ENCODE peak calls at places on chromosome 17, in six cellular contexts. D is GM23338, H is H1, U is GM12878, J is K562, F is HepG2. A is an unnamed sample.

GRCh38 chr17:30173649-30174048 is 57.0 kb downstream of the NSRP1 start:
- DNase-seq in D (no peak), H (no peak), U (peak), J (no peak), F (no peak), A (no peak)

GRCh38 chr17:17628388-17629008 is 37.0 kb upstream of the PEMT start:
- DNase-seq in D (no peak), H (no peak), U (peak), J (no peak), F (no peak), A (no peak)

GRCh38 chr17:12667299-12667958 is 1.7 kb downstream of the MYOCD start:
- DNase-seq in D (peak), H (peak), U (no peak), J (no peak), F (peak), A (peak)

GRCh38 chr17:74632597-74632996 is 9.1 kb upstream of the CD300E start:
- DNase-seq in D (no peak), H (no peak), U (no peak), J (no peak), F (no peak), A (no peak)

GRCh38 chr17:80270836-80271235 is 10.2 kb downstream of the RNF213 start:
- DNase-seq in D (peak), H (peak), U (no peak), J (peak), F (peak), A (peak)

GRCh38 chr17:77571562-77571981 is 386.9 kb upstream of the TNRC6C start:
- DNase-seq in D (no peak), H (no peak), U (no peak), J (peak), F (no peak), A (no peak)

GRCh38 chr17:21359483-21359840 is 16.7 kb upstream of the KCNJ12 start:
- DNase-seq in D (no peak), H (no peak), U (no peak), J (no peak), F (no peak), A (no peak)

GRCh38 chr17:13365331-13365730 is 236.4 kb downstream of the HS3ST3A1 start:
- DNase-seq in D (no peak), H (no peak), U (no peak), J (no peak), F (no peak), A (no peak)

GRCh38 chr17:12256380-12256995 is 235.8 kb downstream of the MAP2K4 start:
- DNase-seq in D (peak), H (no peak), U (peak), J (peak), F (peak), A (no peak)

GRCh38 chr17:60863892-60864673 is 186.4 kb downstream of the BCAS3 start:
- DNase-seq in D (no peak), H (no peak), U (no peak), J (no peak), F (no peak), A (no peak)

GRCh38 chr17:38663125-38663751 is 11.5 kb downstream of the EPOP start:
- DNase-seq in D (peak), H (peak), U (no peak), J (peak), F (peak), A (peak)

GRCh38 chr17:17921192-17922082 is 50.8 kb downstream of the TOM1L2 start:
- DNase-seq in D (peak), H (peak), U (no peak), J (peak), F (peak), A (peak)

GRCh38 chr17:77061711-77062110 is 79.1 kb upstream of the SEC14L1 start:
- DNase-seq in D (no peak), H (no peak), U (no peak), J (no peak), F (no peak), A (no peak)

GRCh38 chr17:33521784-33522183 is 228.7 kb upstream of the ASIC2 start:
- DNase-seq in D (peak), H (no peak), U (no peak), J (peak), F (no peak), A (peak)

GRCh38 chr17:17077101-17077500 is 34.8 kb downstream of the MPRIP start:
- DNase-seq in D (no peak), H (no peak), U (no peak), J (no peak), F (no peak), A (no peak)

GRCh38 chr17:19753661-19754463 is 5.8 kb upstream of the ALDH3A1 start:
- DNase-seq in D (peak), H (no peak), U (no peak), J (no peak), F (no peak), A (no peak)

GRCh38 chr17:16987830-16988601 is 16.1 kb upstream of the TNFRSF13B start:
- DNase-seq in D (peak), H (no peak), U (peak), J (peak), F (no peak), A (no peak)

GRCh38 chr17:65160507-65160906 is 23.3 kb downstream of the RGS9 start:
- DNase-seq in D (no peak), H (no peak), U (no peak), J (no peak), F (no peak), A (no peak)

GRCh38 chr17:68356520-68356919 is 65.2 kb downstream of the ARSG start:
- DNase-seq in D (no peak), H (no peak), U (peak), J (no peak), F (no peak), A (no peak)
- TF ChIP-seq CREB1 in D (no peak), H (no peak), U (peak), J (no peak), F (no peak), A (no peak)

GRCh38 chr17:58083491-58084316 is 485 bp downstream of the DYNLL2 start:
- DNase-seq in D (peak), H (no peak), U (no peak), J (peak), F (peak), A (no peak)
- TF ChIP-seq CREB1 in D (peak), H (no peak), U (peak), J (peak), F (no peak), A (no peak)

GRCh38 chr17:35557353-35557752 is 3.3 kb downstream of the SLFN14 start:
- DNase-seq in D (no peak), H (no peak), U (no peak), J (no peak), F (no peak), A (no peak)
- TF ChIP-seq CREB1 in D (no peak), H (no peak), U (no peak), J (no peak), F (no peak), A (no peak)

DNA sequence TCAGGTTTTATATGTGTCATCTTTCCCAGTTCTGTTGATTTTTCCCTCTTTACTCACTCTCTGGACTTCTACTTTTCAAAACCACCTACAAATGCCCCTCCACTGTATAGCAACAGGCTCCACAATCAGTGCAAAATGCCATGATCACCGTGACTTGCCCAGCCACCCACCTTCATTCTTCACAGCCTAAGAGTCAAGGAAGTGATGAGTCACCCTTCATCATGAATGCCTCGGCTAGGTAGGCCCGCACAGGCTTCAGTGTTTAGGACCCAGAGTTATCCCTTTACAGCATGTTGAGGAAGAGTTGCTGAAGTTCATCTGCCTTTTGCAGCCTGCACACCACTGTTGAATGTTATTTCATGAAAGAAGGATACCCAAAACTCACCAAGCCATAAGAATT is 158.6 kb downstream of the PMP22 start:
- DNase-seq in D (no peak), H (no peak), U (no peak), J (no peak), F (no peak), A (no peak)
- TF ChIP-seq CREB1 in D (no peak), H (no peak), U (no peak), J (no peak), F (no peak), A (no peak)

DNA sequence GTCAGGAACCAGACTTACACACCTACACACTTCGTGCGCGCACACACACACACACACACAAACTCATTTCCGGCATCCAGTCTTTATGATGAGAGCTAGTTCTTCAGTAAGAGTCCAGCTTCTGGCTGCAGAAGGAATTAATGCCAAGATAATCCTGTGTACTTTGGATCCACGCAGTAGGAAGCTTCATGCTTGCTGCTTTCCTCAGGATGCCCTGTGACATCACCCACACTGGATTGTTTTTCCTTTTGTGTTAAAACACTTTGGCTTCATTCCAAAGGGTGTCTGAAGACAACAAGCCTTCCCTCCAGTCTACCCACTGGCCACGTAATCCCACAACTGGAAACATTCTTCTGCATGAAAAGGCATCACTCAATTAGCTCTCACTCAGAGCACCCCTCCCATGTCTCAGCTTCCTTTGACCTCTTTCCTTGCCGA is 35.4 kb downstream of the KCNJ16 start:
- DNase-seq in D (no peak), H (no peak), U (no peak), J (no peak), F (no peak), A (no peak)
- TF ChIP-seq CREB1 in D (no peak), H (no peak), U (no peak), J (no peak), F (no peak), A (no peak)

GRCh38 chr17:42514279-42514678 is 21.8 kb upstream of the NAGLU start:
- DNase-seq in D (no peak), H (no peak), U (no peak), J (no peak), F (no peak), A (no peak)
- TF ChIP-seq CREB1 in D (no peak), H (no peak), U (no peak), J (no peak), F (no peak), A (no peak)

GRCh38 chr17:63701477-63702222 is 1.7 kb upstream of the LIMD2 start:
- DNase-seq in D (no peak), H (no peak), U (no peak), J (peak), F (no peak), A (no peak)

GRCh38 chr17:63698886-63699637 is 863 bp downstream of the LIMD2 start:
- DNase-seq in D (peak), H (no peak), U (peak), J (no peak), F (peak), A (peak)

GRCh38 chr17:63702223-63702577 is 2.3 kb upstream of the LIMD2 start:
- DNase-seq in D (no peak), H (no peak), U (no peak), J (no peak), F (no peak), A (no peak)

GRCh38 chr17:63699638-63700527 is at the start of gene LIMD2:
- DNase-seq in D (peak), H (no peak), U (no peak), J (peak), F (no peak), A (peak)

DNA sequence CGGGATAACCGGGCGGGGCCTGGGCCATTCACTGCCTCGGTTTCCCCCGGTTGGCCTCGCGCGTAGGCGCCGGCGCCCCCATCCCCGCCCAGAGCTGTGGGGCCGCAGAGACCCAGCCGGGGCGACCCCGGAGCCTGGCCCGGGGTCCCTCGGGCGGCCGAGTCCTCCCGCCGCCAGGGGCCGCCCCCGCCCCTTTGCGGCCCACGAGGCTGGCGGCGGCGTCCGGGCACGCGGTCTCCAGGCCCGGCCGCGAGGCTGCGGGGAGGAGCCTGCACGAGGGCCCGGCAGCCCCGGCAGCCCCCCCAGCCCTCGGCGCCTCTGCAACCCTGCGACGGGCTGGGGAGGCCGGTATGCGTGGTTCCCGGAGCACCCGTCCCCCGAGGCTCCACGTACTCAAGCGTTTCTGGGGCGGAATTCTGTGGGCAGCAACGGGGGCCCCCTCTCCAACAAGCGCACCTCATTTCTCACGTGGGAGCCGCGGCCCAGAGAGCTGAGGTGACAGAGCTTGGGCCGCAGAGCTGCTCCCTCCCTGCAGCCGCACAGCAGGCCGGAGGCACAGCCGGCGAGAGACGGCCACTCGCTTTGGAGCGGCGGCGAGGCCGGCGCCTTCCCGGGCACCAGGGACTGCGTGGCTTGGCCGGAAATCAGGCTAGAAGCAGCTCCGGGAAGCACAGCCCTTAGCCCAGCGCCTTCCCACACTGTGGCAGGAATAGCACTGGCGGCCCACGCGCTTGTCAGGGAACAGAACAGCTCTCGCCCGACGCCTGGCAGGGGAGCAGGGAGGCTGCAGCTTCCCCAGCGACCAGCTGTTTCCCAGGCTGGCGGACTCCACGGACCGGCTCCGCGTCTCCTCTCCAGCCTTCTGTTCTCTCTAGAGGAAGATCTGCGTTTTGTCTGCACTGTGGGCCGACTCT is 860 bp upstream of the LIMD2 start:
- DNase-seq in D (peak), H (no peak), U (no peak), J (no peak), F (no peak), A (peak)
- TF ChIP-seq CREB1 in D (no peak), H (peak), U (peak), J (no peak), F (no peak), A (no peak)

DNA sequence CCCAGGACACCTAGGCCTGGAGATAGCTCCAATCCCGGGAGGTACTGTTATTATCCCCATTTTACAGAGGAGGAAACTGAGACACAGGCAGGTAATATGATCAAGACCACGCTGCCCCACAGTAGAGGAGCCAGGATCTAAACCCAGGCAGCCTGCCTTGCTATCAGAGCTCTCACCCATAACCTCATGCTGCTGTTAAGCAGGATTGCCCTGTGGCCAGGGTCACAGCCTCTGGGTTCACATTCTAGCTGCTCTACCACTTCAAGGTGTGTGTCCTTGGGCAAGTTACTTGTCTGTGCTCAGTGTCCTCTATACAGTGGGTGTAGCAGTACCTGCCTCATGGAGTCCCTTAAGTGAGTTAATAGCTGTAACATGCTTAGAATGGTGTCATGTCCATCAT is 1015.3 kb downstream of the KCNJ18 start:
- DNase-seq in D (no peak), H (no peak), U (no peak), J (no peak), F (no peak), A (no peak)
- TF ChIP-seq CREB1 in D (no peak), H (no peak), U (no peak), J (no peak), F (no peak), A (no peak)

DNA sequence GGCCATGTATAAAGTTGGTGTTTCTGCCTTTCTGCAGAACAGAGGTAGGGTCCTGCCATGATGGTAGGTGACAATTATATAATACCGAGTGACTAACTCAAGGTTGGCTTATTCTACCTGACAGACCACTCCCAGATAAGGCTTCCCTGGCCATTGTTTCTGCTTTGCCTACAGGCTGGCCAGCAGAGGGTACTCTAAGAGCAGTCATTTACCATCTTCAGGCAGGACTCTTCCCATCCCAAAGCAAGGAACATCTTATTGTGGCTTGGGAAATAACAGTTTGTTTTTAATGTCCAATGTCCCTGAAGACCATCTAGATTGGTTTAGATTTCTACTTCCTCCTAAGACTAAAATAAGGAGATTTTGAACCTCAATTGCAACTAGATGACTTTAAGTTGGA is 74.1 kb downstream of the SNX11 start:
- DNase-seq in D (peak), H (no peak), U (no peak), J (no peak), F (no peak), A (peak)
- TF ChIP-seq CREB1 in D (no peak), H (no peak), U (no peak), J (no peak), F (no peak), A (no peak)

A was measured in WTC11.